ENCODE peak calls at places on chromosomes 6 and 20, in six cellular contexts. C, B, E, J, W and S are unnamed samples.

GRCh38 chr6:8108759-8109539 is 6.6 kb upstream of the EEF1E1 start:
- DNase-seq in B (no peak), W (peak; percentile 32), J (no peak), E (no peak), C (no peak), S (no peak)

GRCh38 chr6:408599-409102 is 17.1 kb downstream of the IRF4 start:
- DNase-seq in B (peak; percentile 12), W (no peak), J (no peak), E (no peak), C (no peak), S (peak; percentile 61)

GRCh38 chr20:36340593-36340990 is 34.5 kb downstream of the DLGAP4 start:
- DNase-seq in C (no peak), E (no peak), J (no peak), W (no peak), B (no peak), S (no peak)

GRCh38 chr20:50390685-50391443 is 119.3 kb upstream of the PTPN1 start:
- DNase-seq in B (no peak), E (no peak), C (no peak), W (no peak), J (no peak), S (no peak)

GRCh38 chr6:89002523-89002922 is 39.1 kb upstream of the RNGTT start:
- DNase-seq in B (no peak), C (no peak), E (no peak), W (no peak), J (no peak), S (no peak)

GRCh38 chr20:59925359-59925758 is 8.1 kb downstream of the SYCP2 start:
- DNase-seq in W (no peak), C (no peak), J (no peak), E (no peak), B (no peak), S (no peak)

GRCh38 chr6:126437225-126437624 is 97.3 kb downstream of the CENPW start:
- DNase-seq in J (no peak), E (no peak), C (no peak), W (no peak), B (no peak), S (no peak)

GRCh38 chr6:142407685-142408273 is 106.0 kb downstream of the ADGRG6 start:
- DNase-seq in C (no peak), W (no peak), B (no peak), J (no peak), E (no peak), S (no peak)

GRCh38 chr6:136525586-136526195 is 24.5 kb downstream of the MAP7 start:
- DNase-seq in E (no peak), W (no peak), J (no peak), B (peak; percentile 4), C (no peak), S (no peak)

GRCh38 chr6:92174398-92175073 is 1244.8 kb downstream of the EPHA7 start:
- DNase-seq in E (no peak), J (no peak), B (no peak), W (no peak), C (no peak), S (no peak)

GRCh38 chr6:138005846-138006245 is 101.4 kb downstream of the PERP start:
- DNase-seq in E (no peak), J (no peak), B (no peak), C (no peak), W (no peak), S (no peak)

GRCh38 chr6:84583784-84584183 is 180.6 kb downstream of the TBX18 start:
- DNase-seq in B (no peak), J (no peak), C (no peak), E (no peak), W (no peak), S (no peak)

GRCh38 chr6:39903656-39904055 is 30.6 kb downstream of the MOCS1 start:
- DNase-seq in B (no peak), C (no peak), W (no peak), J (no peak), E (no peak), S (no peak)

GRCh38 chr6:167543602-167544506 is 219.0 kb downstream of the TTLL2 start:
- DNase-seq in E (no peak), W (no peak), C (no peak), B (no peak), J (no peak), S (no peak)

GRCh38 chr6:53282741-53283140 is 66.0 kb downstream of the ELOVL5 start:
- DNase-seq in C (no peak), E (no peak), B (no peak), J (no peak), W (no peak), S (no peak)

GRCh38 chr6:7911345-7911725 is 747 bp upstream of the TXNDC5 start:
- DNase-seq in E (no peak), W (no peak), B (no peak), C (no peak), J (no peak), S (no peak)

GRCh38 chr20:45899041-45899835 is 8.1 kb downstream of the CTSA start:
- DNase-seq in E (no peak), C (no peak), J (no peak), B (no peak), W (no peak), S (no peak)

GRCh38 chr20:137668-138131 is 4.7 kb upstream of the DEFB126 start:
- DNase-seq in C (no peak), J (no peak), E (no peak), W (peak; percentile 48), B (peak; percentile 6), S (peak; percentile 36)

GRCh38 chr6:39892490-39893129 is 41.7 kb downstream of the MOCS1 start:
- DNase-seq in J (peak; percentile 8), W (peak; percentile 49), B (peak; percentile 76), C (no peak), E (peak; percentile 20), S (peak; percentile 85)

GRCh38 chr6:88683734-88684133 is 279.7 kb downstream of the RNGTT start:
- DNase-seq in W (no peak), J (no peak), E (no peak), B (peak; percentile 29), C (no peak), S (no peak)

GRCh38 chr6:169156108-169156821 is 97.4 kb downstream of the THBS2 start:
- DNase-seq in C (no peak), W (no peak), J (no peak), B (no peak), E (no peak), S (peak; percentile 11)

GRCh38 chr6:25346064-25346463 is 66.9 kb downstream of the CARMIL1 start:
- DNase-seq in W (no peak), C (no peak), B (no peak), J (no peak), E (no peak), S (no peak)

GRCh38 chr6:169452117-169452868 is 198.6 kb upstream of the THBS2 start:
- DNase-seq in J (no peak), B (peak; percentile 95), E (no peak), C (no peak), W (no peak), S (peak; percentile 57)

GRCh38 chr6:151121900-151122299 is 117.9 kb upstream of the AKAP12 start:
- DNase-seq in J (no peak), E (no peak), B (no peak), W (no peak), C (no peak), S (no peak)

GRCh38 chr6:28923318-28924102 is at the start of gene TRIM27:
- DNase-seq in W (peak; percentile 85), E (peak; percentile 77), B (peak; percentile 90), C (peak; percentile 72), J (peak; percentile 72), S (peak; percentile 93)

GRCh38 chr20:2244523-2244922 is 51.3 kb upstream of the TGM3 start:
- DNase-seq in J (no peak), E (no peak), C (no peak), W (no peak), B (no peak), S (no peak)

GRCh38 chr6:7671076-7671475 is 54.8 kb upstream of the BMP6 start:
- DNase-seq in W (no peak), E (no peak), J (no peak), B (peak; percentile 55), C (no peak), S (no peak)

GRCh38 chr6:138160329-138161117 is 1.2 kb upstream of the ARFGEF3 start:
- DNase-seq in W (no peak), C (no peak), E (no peak), J (no peak), B (no peak), S (no peak)

GRCh38 chr20:35907017-35907685 is 47.2 kb downstream of the SCAND1 start:
- DNase-seq in C (no peak), B (no peak), E (no peak), J (no peak), W (no peak), S (no peak)

GRCh38 chr6:1253816-1254215 is 58.1 kb upstream of the FOXQ1 start:
- DNase-seq in J (no peak), W (no peak), C (no peak), B (no peak), E (no peak), S (no peak)

GRCh38 chr20:44616604-44616964 is 34.2 kb downstream of the PKIG start:
- DNase-seq in B (no peak), J (no peak), W (no peak), E (no peak), C (no peak), S (no peak)

GRCh38 chr6:146028250-146028789 is 542 bp upstream of the GRM1 start:
- DNase-seq in W (peak; percentile 52), J (no peak), B (peak; percentile 53), E (no peak), C (no peak), S (peak; percentile 58)

GRCh38 chr6:66993272-66993671 is 1286.2 kb upstream of the EYS start:
- DNase-seq in J (no peak), C (no peak), E (no peak), W (no peak), B (no peak), S (no peak)

GRCh38 chr6:168037242-168037641 is 39.8 kb downstream of the KIF25 start:
- DNase-seq in E (no peak), C (no peak), J (no peak), W (no peak), B (no peak), S (no peak)

GRCh38 chr6:130895516-130895915 is 68.3 kb downstream of the SMLR1 start:
- DNase-seq in B (no peak), W (no peak), J (no peak), E (no peak), C (no peak), S (no peak)

GRCh38 chr6:143742070-143742954 is 64.5 kb downstream of the PHACTR2 start:
- DNase-seq in J (no peak), B (no peak), W (no peak), E (no peak), C (no peak), S (no peak)